ENCODE peak calls at places on chromosomes 12 and 14, in five cellular contexts. H is K562, U is HepG2, C is GM12878, Q is H1. D is an unnamed sample.

GRCh38 chr14:97025722-97026121 is 228.5 kb downstream of the VRK1 start:
- DNase-seq in H (no peak), U (no peak), C (no peak), Q (peak), D (no peak)

GRCh38 chr12:67937822-67938221 is 51.4 kb upstream of the IFNG-AS1 start:
- DNase-seq in H (no peak), U (no peak), C (no peak), Q (no peak), D (no peak)

GRCh38 chr14:69658664-69659261 is 47.4 kb downstream of the SUSD6 start:
- DNase-seq in H (peak), U (peak), C (no peak), Q (no peak), D (no peak)

GRCh38 chr12:115598827-115599226 is 678.7 kb downstream of the MED13L start:
- DNase-seq in H (no peak), U (no peak), C (no peak), Q (no peak), D (no peak)

GRCh38 chr12:4771960-4772566 is 51.9 kb downstream of the GALNT8 start:
- DNase-seq in H (no peak), U (no peak), C (no peak), Q (no peak), D (no peak)

GRCh38 chr12:110262442-110263388 is 18.3 kb upstream of the ATP2A2 start:
- DNase-seq in H (no peak), U (peak), C (no peak), Q (no peak), D (no peak)

GRCh38 chr12:12720637-12721250 is 3.6 kb downstream of the CDKN1B start:
- DNase-seq in H (no peak), U (no peak), C (no peak), Q (no peak), D (no peak)

GRCh38 chr12:10562306-10562933 is 51.0 kb downstream of the MAGOHB start:
- DNase-seq in H (peak), U (peak), C (no peak), Q (no peak), D (peak)

GRCh38 chr12:65464930-65465329 is 186.4 kb downstream of the MSRB3 start:
- DNase-seq in H (no peak), U (no peak), C (no peak), Q (no peak), D (no peak)

GRCh38 chr12:55966408-55967281 is at the start of gene CDK2:
- DNase-seq in H (peak), U (peak), C (peak), Q (no peak), D (peak)

GRCh38 chr14:62796431-62796830 is 248.8 kb downstream of the KCNH5 start:
- DNase-seq in H (no peak), U (no peak), C (no peak), Q (no peak), D (no peak)

GRCh38 chr12:31000751-31001150 is 72.9 kb upstream of the DDX11 start:
- DNase-seq in H (no peak), U (no peak), C (no peak), Q (no peak), D (no peak)

GRCh38 chr12:25458047-25458552 is 95.0 kb downstream of the LMNTD1 start:
- DNase-seq in H (no peak), U (peak), C (no peak), Q (no peak), D (peak)

GRCh38 chr12:34401659-34402227 is 379.4 kb downstream of the ALG10 start:
- DNase-seq in H (peak), U (no peak), C (no peak), Q (no peak), D (peak)

GRCh38 chr14:96143906-96144305 is 60.7 kb upstream of the BDKRB2 start:
- DNase-seq in H (no peak), U (no peak), C (no peak), Q (no peak), D (no peak)

GRCh38 chr12:40104461-40105264 is 1.2 kb downstream of the SLC2A13 start:
- DNase-seq in H (peak), U (no peak), C (no peak), Q (no peak), D (no peak)

GRCh38 chr14:103284574-103285467 is 49.2 kb upstream of the EIF5 start:
- DNase-seq in H (no peak), U (peak), C (no peak), Q (no peak), D (no peak)

GRCh38 chr14:38079268-38079667 is 128.4 kb upstream of the SSTR1 start:
- DNase-seq in H (no peak), U (no peak), C (peak), Q (no peak), D (no peak)

GRCh38 chr14:64825498-64825897 is 54.2 kb downstream of the SPTB start:
- DNase-seq in H (no peak), U (no peak), C (no peak), Q (no peak), D (no peak)

GRCh38 chr14:103161054-103161397 is 37.8 kb downstream of the TNFAIP2 start:
- DNase-seq in H (no peak), U (no peak), C (no peak), Q (no peak), D (no peak)

GRCh38 chr14:50000215-50001145 is 107.6 kb downstream of the ARF6 start:
- DNase-seq in H (no peak), U (peak), C (no peak), Q (no peak), D (peak)

GRCh38 chr14:34065690-34066391 is 115.0 kb upstream of the EGLN3 start:
- DNase-seq in H (no peak), U (no peak), C (no peak), Q (no peak), D (no peak)

GRCh38 chr14:33120966-33121365 is 182.3 kb downstream of the NPAS3 start:
- DNase-seq in H (no peak), U (no peak), C (no peak), Q (no peak), D (no peak)

GRCh38 chr14:73771848-73772705 is 57.9 kb upstream of the PNMA1 start:
- DNase-seq in H (peak), U (peak), C (peak), Q (peak), D (peak)

GRCh38 chr14:55373784-55374725 is 37.6 kb downstream of the ATG14 start:
- DNase-seq in H (no peak), U (no peak), C (peak), Q (no peak), D (no peak)

GRCh38 chr12:50723870-50724269 is 40.0 kb upstream of the ATF1 start:
- DNase-seq in H (no peak), U (no peak), C (no peak), Q (no peak), D (no peak)

GRCh38 chr14:102095231-102095870 is 8.5 kb upstream of the HSP90AA1 start:
- DNase-seq in H (no peak), U (no peak), C (no peak), Q (no peak), D (no peak)

GRCh38 chr12:114668151-114668891 is 15.7 kb downstream of the TBX3 start:
- DNase-seq in H (peak), U (peak), C (no peak), Q (peak), D (peak)

GRCh38 chr14:87873741-87874140 is 119.2 kb downstream of the GALC start:
- DNase-seq in H (no peak), U (no peak), C (no peak), Q (no peak), D (no peak)

GRCh38 chr14:21268612-21269251 is 510 bp downstream of the HNRNPC start:
- DNase-seq in H (peak), U (peak), C (no peak), Q (no peak), D (no peak)

GRCh38 chr14:65846469-65846868 is 433.9 kb downstream of the FUT8 start:
- DNase-seq in H (no peak), U (no peak), C (no peak), Q (no peak), D (peak)

DNA sequence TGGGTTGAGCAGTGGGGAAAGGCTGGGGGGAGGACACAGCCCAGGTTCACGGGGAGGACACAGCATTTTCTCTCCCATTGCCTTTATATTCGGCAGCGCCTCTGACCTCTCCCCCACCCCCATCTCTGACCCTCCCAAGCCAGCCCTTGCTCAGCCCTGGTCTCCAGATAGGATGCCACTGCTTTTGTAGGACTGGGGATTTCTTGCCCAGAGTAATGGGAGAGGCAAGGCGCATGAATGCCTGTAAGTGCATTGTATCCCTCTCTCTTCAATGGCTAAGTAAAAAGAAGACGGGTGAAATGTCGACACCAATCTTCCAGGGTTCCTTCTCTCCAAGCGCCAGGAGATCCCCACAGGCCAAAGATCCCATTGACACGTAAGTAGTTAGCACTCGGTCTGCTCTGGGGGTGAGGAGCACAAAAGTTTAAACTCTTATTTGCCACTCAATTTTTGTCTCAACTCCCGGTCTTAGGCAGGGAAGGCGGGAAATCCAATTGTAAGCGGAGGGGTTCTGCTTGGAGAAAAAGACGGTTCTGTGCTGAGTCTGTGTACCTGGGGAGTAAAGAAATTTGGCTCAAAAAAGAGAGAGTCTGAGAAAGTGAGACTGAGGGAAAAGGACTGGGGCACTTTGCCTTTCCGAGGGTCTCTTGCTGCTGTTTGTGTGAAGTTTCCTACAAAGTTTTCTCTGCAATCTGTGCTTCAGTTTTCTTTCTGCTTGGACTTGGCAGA is 4.7 kb downstream of the HOXC4 start:
- DNase-seq in H (no peak), U (no peak), C (no peak), Q (no peak), D (no peak)
- TF ChIP-seq CHD2 in H (no peak), U (no peak), C (no peak), Q (no peak), D (no peak)

GRCh38 chr12:76399040-76399439 is 50.8 kb upstream of the BBS10 start:
- DNase-seq in H (no peak), U (no peak), C (no peak), Q (no peak), D (no peak)

GRCh38 chr12:76398106-76398505 is 49.9 kb upstream of the BBS10 start:
- DNase-seq in H (no peak), U (no peak), C (no peak), Q (no peak), D (no peak)

GRCh38 chr12:76407710-76408109 is 59.5 kb upstream of the BBS10 start:
- DNase-seq in H (no peak), U (no peak), C (no peak), Q (no peak), D (no peak)

GRCh38 chr12:76400136-76400535 is 51.9 kb upstream of the BBS10 start:
- DNase-seq in H (no peak), U (no peak), C (no peak), Q (no peak), D (no peak)

GRCh38 chr12:76402259-76402658 is 54.0 kb upstream of the BBS10 start:
- DNase-seq in H (peak), U (peak), C (no peak), Q (no peak), D (peak)
- TF ChIP-seq YY1 in H (no peak), U (no peak), C (no peak), Q (no peak), D (no peak)

DNA sequence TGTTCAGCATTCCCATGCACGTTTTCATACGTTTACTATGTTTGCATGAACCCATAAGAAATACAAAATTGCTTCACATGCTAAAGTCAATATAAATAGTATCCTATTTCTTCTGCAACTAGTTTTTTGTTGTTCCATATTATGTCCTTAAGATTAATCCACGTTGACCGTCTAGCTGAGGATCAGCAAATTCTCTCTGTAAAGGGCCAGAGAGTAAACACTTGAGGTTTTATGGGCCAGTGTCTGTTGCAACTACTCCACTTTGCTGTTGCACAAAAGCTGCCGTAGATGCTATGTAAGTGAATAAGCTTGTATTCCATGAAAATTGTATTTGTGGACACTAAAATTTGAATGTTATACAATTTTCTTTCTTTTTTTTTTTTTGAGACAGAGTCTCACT is 21.1 kb upstream of the PITPNM2 start:
- DNase-seq in H (no peak), U (no peak), C (no peak), Q (no peak), D (no peak)
- TF ChIP-seq CHD2 in H (no peak), U (no peak), C (no peak), Q (no peak), D (no peak)

GRCh38 chr12:118034429-118035193 is 18.1 kb downstream of the RFC5 start:
- DNase-seq in H (no peak), U (peak), C (no peak), Q (no peak), D (peak)
- TF ChIP-seq YY1 in H (no peak), U (no peak), C (no peak), Q (no peak), D (no peak)